ENCODE peak calls at places on chromosomes 4 and X, in four cellular contexts. V is kidney, N is keratinocyte, C is breast epithelium. Y is an unnamed sample. For H3K4me1, the result is how much of the 10 kb centered on the place peaks cover.

GRCh38 chr4:70443329-70443728 is 28.7 kb upstream of the MUC7 start:
- DNase-seq in V (no peak), N (no peak), C (no peak), Y (no peak)

GRCh38 chr4:153257966-153258365 is 53.7 kb downstream of the TRIM2 start:
- DNase-seq in V (no peak), N (no peak), C (no peak), Y (no peak)

GRCh38 chrX:41043950-41044349 is 41.3 kb upstream of the USP9X start:
- DNase-seq in V (no peak), N (no peak), C (no peak), Y (no peak)

GRCh38 chrX:142854970-142855369 is 170.8 kb upstream of the SPANXN4 start:
- DNase-seq in V (no peak), N (no peak), C (no peak), Y (no peak)

GRCh38 chr4:83152771-83153170 is 38.2 kb upstream of the PLAC8 start:
- DNase-seq in V (no peak), N (no peak), C (no peak), Y (no peak)

GRCh38 chr4:150569384-150569987 is 12.5 kb upstream of the MAB21L2 start:
- DNase-seq in V (no peak), N (no peak), C (no peak), Y (no peak)

GRCh38 chr4:973431-974397 is at the start of gene DGKQ:
- DNase-seq in V (peak), N (no peak), C (peak), Y (peak)

GRCh38 chrX:15242899-15243555 is 26.9 kb downstream of the ASB9 start:
- DNase-seq in V (no peak), N (no peak), C (no peak), Y (no peak)

GRCh38 chr4:14857475-14857874 is 144.8 kb upstream of the CPEB2 start:
- DNase-seq in V (no peak), N (no peak), C (no peak), Y (no peak)

GRCh38 chrX:120690344-120690743 is 60.5 kb upstream of the C1GALT1C1 start:
- DNase-seq in V (no peak), N (no peak), C (no peak), Y (no peak)

GRCh38 chr4:86500527-86500926 is 93.6 kb upstream of the PTPN13 start:
- DNase-seq in V (no peak), N (no peak), C (no peak), Y (no peak)

GRCh38 chr4:138910914-138911336 is 104.7 kb upstream of the NOCT start:
- DNase-seq in V (peak), N (peak), C (peak), Y (no peak)

GRCh38 chrX:29661290-29661689 is 554.1 kb upstream of the MAGEB2 start:
- DNase-seq in V (no peak), N (peak), C (no peak), Y (no peak)

GRCh38 chrX:54045563-54046228 is 1.4 kb upstream of the PHF8 start:
- DNase-seq in V (no peak), N (no peak), C (no peak), Y (no peak)

GRCh38 chrX:650274-650673 is 19.7 kb downstream of the SHOX start:
- DNase-seq in V (no peak), N (no peak), C (no peak), Y (no peak)

GRCh38 chrX:118594697-118595420 is 99.2 kb downstream of the DOCK11 start:
- DNase-seq in V (no peak), N (no peak), C (no peak), Y (no peak)

GRCh38 chr4:80225628-80226027 is 28.3 kb downstream of the PRDM8 start:
- DNase-seq in V (no peak), N (no peak), C (no peak), Y (no peak)
- H3K4me1 ChIP-seq in V (under half), N (under half), C (under half), Y (under half)

DNA sequence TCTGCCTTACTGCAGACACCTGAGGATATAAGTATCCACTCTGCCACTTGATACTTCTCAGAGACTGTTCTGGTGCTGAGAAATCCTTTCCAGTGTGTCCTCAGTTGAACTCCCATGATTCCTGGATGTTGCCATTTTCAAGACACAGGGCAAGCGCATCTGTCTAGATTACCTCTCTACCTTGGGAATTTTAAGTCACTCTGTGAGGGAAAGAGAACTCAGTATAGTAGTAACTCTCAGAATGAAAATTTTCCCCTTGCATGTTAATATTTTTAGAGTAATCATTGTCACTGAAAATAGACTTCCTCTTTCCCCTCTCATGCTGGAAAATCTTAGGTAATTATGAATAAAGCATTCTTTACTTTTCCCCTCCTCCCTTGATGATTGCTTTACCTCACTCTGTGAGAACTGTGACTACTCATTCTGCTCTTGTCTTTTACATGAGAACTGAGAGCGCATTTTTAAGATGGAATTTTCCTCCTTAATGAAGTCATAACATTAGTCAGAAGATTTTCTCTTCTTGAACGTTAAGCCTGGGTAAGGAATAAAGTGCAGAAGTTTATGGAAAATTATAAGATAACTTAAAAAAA is 45.0 kb downstream of the TET2 start:
- DNase-seq in V (no peak), N (no peak), C (no peak), Y (no peak)
- H3K27ac ChIP-seq in V (no peak), N (no peak), C (no peak), Y (no peak)

GRCh38 chr4:10105421-10105820 is 11.2 kb downstream of the WDR1 start:
- DNase-seq in V (no peak), N (no peak), C (no peak), Y (no peak)
- H3K4me3 ChIP-seq in V (no peak), N (no peak), C (no peak), Y (no peak)

GRCh38 chrX:13750812-13751211 is 16.3 kb downstream of the OFD1 start:
- DNase-seq in V (no peak), N (no peak), C (no peak), Y (no peak)
- H3K4me1 ChIP-seq in V (under half), N (under half), C (under half), Y (under half)

DNA sequence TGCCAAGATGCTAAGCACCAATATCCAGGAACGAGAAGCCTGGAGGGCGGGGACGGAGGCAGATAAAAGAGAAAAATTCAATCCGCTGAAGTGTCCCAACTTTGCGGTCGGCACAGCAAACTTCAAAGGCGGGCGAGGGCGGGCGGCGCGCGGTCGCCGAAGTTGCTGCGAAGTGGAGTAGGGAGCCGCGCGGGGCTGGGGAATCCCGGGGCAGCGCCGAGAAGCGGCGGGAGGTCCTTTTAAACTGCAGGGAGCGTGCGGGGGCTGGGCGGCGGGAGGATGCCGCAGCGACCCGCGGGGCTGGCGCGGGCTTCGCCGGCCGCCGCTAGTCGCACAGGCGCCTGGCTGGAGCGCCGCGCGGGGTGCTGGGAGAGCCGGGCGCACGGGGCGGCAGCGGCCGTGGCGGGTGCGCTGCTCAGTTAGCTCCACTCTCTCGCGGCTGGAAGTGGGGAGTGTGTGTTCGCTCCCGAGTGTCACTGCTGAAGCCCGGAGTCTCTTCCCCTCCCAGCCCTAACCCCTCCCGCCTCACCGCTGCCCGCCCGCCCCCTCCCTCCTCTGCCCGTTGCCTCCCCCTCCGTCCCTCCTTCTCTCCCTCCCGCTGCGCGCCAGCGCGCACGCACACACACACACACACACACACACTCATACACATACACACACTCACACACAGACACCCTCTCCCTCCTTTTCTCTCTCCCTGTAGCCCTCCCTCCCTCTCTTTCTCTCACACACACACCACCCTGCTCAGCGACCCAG is at the start of gene NDNF:
- DNase-seq in V (peak), N (no peak), C (no peak), Y (peak)
- H3K27ac ChIP-seq in V (no peak), N (no peak), C (no peak), Y (no peak)

GRCh38 chr4:30802622-30803323 is 82.6 kb downstream of the PCDH7 start:
- DNase-seq in V (no peak), N (peak), C (no peak), Y (no peak)

GRCh38 chr4:30801876-30802275 is 81.7 kb downstream of the PCDH7 start:
- DNase-seq in V (no peak), N (no peak), C (no peak), Y (no peak)
- H3K4me3 ChIP-seq in V (no peak), N (no peak), C (no peak), Y (no peak)

GRCh38 chr4:25810016-25810415 is 52.8 kb downstream of the SEL1L3 start:
- DNase-seq in V (no peak), N (no peak), C (no peak), Y (no peak)
- H3K4me1 ChIP-seq in V (under half), N (under half), C (under half), Y (under half)

GRCh38 chr4:94419956-94420355 is 31.8 kb upstream of the PDLIM5 start:
- DNase-seq in V (no peak), N (peak), C (no peak), Y (no peak)
- H3K27ac ChIP-seq in V (no peak), N (peak), C (no peak), Y (no peak)

DNA sequence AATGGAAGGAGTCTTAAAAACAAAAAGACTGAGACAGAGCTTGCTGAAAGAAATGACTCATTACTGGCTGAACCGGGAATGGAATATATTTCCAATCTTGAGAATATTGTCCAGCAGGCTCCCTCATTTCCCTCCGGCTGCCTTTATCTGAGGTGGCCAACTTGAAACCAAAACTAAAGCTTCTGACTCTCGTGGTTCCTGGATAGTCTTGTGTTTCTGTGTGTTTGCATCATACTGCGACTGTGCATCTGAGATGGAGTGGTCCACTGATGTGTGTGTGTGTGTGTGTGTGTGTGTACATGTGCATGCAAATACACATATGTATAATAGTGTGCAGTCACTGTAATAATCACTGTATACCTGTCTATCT is 145.6 kb upstream of the SCML1 start:
- DNase-seq in V (no peak), N (no peak), C (no peak), Y (no peak)
- H3K4me3 ChIP-seq in V (no peak), N (no peak), C (peak), Y (no peak)

DNA sequence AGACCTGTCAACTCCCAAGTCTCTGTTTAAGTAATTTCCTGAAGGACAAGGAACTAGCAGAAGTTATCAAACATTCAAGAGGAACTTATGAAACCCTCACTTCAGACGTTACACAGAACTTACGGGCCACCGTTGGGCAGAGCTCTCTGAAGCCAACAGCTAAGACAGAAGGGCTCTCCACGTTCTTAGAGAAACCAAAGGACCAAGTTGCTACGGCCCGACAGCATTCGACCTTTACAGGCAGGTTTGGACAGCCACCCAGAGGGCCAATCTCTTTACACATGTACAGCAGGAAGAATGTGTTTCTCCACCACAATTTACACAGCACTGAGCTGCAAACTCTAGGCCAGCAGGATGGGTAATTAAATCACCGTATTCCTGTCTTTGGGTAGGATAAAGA is 705.1 kb upstream of the GRID2 start:
- DNase-seq in V (no peak), N (no peak), C (no peak), Y (no peak)
- H3K4me1 ChIP-seq in V (under half), N (under half), C (under half), Y (under half)